ENCODE peak calls at places on chromosome 16, in four cellular contexts. C is pancreas, I is uterus, G is NCI-H748 treated with DMSO at 0.1 percent for 48 hours. E is an unnamed sample.

GRCh38 chr16:88787579-88788314 is 2.7 kb upstream of the PIEZO1 start:
- DNase-seq in I (no peak), C (no peak), G (no peak), E (no peak)

GRCh38 chr16:68768170-68768569 is 31.1 kb downstream of the CDH1 start:
- DNase-seq in G (no peak), I (no peak), C (no peak), E (no peak)

GRCh38 chr16:55759983-55760664 is 72.8 kb downstream of the CES1 start:
- DNase-seq in I (no peak), G (no peak), C (no peak), E (no peak)

GRCh38 chr16:85729907-85730465 is 20.9 kb downstream of the C16orf74 start:
- DNase-seq in I (no peak), G (no peak), C (no peak), E (no peak)

GRCh38 chr16:12081048-12081404 is 104.5 kb downstream of the SNX29 start:
- DNase-seq in G (no peak), I (no peak), C (no peak), E (no peak)

GRCh38 chr16:68866933-68867332 is 23.6 kb downstream of the TANGO6 start:
- DNase-seq in I (no peak), G (no peak), C (no peak), E (no peak)

GRCh38 chr16:84138824-84139627 is 6.0 kb downstream of the HSDL1 start:
- DNase-seq in C (no peak), G (peak), I (no peak), E (no peak)

GRCh38 chr16:85281181-85281580 is 168.9 kb upstream of the CIBAR2 start:
- DNase-seq in C (no peak), G (no peak), I (no peak), E (no peak)

GRCh38 chr16:88009566-88010342 is 58.5 kb downstream of the BANP start:
- DNase-seq in C (no peak), G (no peak), I (no peak), E (no peak)

GRCh38 chr16:56306690-56307533 is 115.6 kb downstream of the GNAO1 start:
- DNase-seq in I (no peak), C (no peak), G (no peak), E (no peak)

GRCh38 chr16:89864421-89864820 is 9.0 kb upstream of the TCF25 start:
- DNase-seq in C (no peak), I (no peak), G (no peak), E (peak)

GRCh38 chr16:66204761-66205160 is 161.7 kb upstream of the CDH5 start:
- DNase-seq in I (no peak), C (no peak), G (no peak), E (peak)

GRCh38 chr16:57159447-57159846 is 26.4 kb downstream of the PSME3IP1 start:
- DNase-seq in I (no peak), G (no peak), C (no peak), E (no peak)

GRCh38 chr16:8899709-8900317 is 17.7 kb downstream of the LITAFD start:
- DNase-seq in C (no peak), I (no peak), G (no peak), E (no peak)

GRCh38 chr16:86794216-86794864 is 216.0 kb downstream of the FOXL1 start:
- DNase-seq in C (no peak), I (no peak), G (no peak), E (no peak)

GRCh38 chr16:11111166-11111565 is 144.8 kb downstream of the SOCS1 start:
- DNase-seq in I (no peak), C (no peak), G (no peak), E (no peak)

GRCh38 chr16:81238296-81239011 is at the start of gene BCO1:
- DNase-seq in I (no peak), G (peak), C (peak), E (peak)

GRCh38 chr16:85350973-85351372 is 238.7 kb upstream of the CIBAR2 start:
- DNase-seq in I (peak), C (peak), G (no peak), E (peak)

GRCh38 chr16:17944345-17944744 is 392.2 kb downstream of the NPIPA8 start:
- DNase-seq in G (no peak), I (no peak), C (no peak), E (no peak)

E was measured in cardiac fibroblast.